ENCODE peak calls at places on chromosomes 12 and 14, in eight cellular contexts. One of them, this sample, is unnamed.

GRCh38 chr12:89571481-89572190 is 45.8 kb upstream of the POC1B start:
- DNase-seq in cardiac muscle cell: peak; percentile 46
- DNase-seq in gastrocnemius medialis: no peak
- DNase-seq in heart left ventricle: no peak
- DNase-seq in tibial nerve: no peak
- DNase-seq in transverse colon: no peak
- DNase-seq in CD8-positive, alpha-beta memory T cell: no peak
- DNase-seq in neural progenitor cell: no peak
- DNase-seq in this sample: no peak

GRCh38 chr14:25215607-25216006 is 165.7 kb upstream of the STXBP6 start:
- DNase-seq in neural progenitor cell: no peak
- DNase-seq in transverse colon: no peak
- DNase-seq in tibial nerve: no peak
- DNase-seq in heart left ventricle: no peak
- DNase-seq in gastrocnemius medialis: no peak
- DNase-seq in CD8-positive, alpha-beta memory T cell: no peak
- DNase-seq in cardiac muscle cell: no peak
- DNase-seq in this sample: no peak

GRCh38 chr12:27576667-27577347 is 52.8 kb downstream of the PPFIBP1 start:
- DNase-seq in transverse colon: no peak
- DNase-seq in gastrocnemius medialis: no peak
- DNase-seq in CD8-positive, alpha-beta memory T cell: no peak
- DNase-seq in heart left ventricle: no peak
- DNase-seq in neural progenitor cell: no peak
- DNase-seq in tibial nerve: no peak
- DNase-seq in cardiac muscle cell: no peak
- DNase-seq in this sample: no peak

GRCh38 chr12:58509116-58509885 is 411.0 kb downstream of the LRIG3 start:
- DNase-seq in heart left ventricle: no peak
- DNase-seq in neural progenitor cell: no peak
- DNase-seq in CD8-positive, alpha-beta memory T cell: no peak
- DNase-seq in tibial nerve: no peak
- DNase-seq in cardiac muscle cell: peak; percentile 60
- DNase-seq in gastrocnemius medialis: no peak
- DNase-seq in transverse colon: no peak
- DNase-seq in this sample: no peak

GRCh38 chr14:29089849-29090248 is 323.3 kb downstream of the FOXG1 start:
- DNase-seq in tibial nerve: no peak
- DNase-seq in neural progenitor cell: no peak
- DNase-seq in heart left ventricle: no peak
- DNase-seq in gastrocnemius medialis: no peak
- DNase-seq in cardiac muscle cell: no peak
- DNase-seq in CD8-positive, alpha-beta memory T cell: no peak
- DNase-seq in transverse colon: no peak
- DNase-seq in this sample: no peak

GRCh38 chr12:92551853-92552397 is 150.9 kb upstream of the PLEKHG7 start:
- DNase-seq in heart left ventricle: no peak
- DNase-seq in gastrocnemius medialis: no peak
- DNase-seq in tibial nerve: no peak
- DNase-seq in CD8-positive, alpha-beta memory T cell: no peak
- DNase-seq in neural progenitor cell: no peak
- DNase-seq in transverse colon: no peak
- DNase-seq in cardiac muscle cell: no peak
- DNase-seq in this sample: no peak

GRCh38 chr12:98352218-98352811 is 163.1 kb upstream of the TMPO start:
- DNase-seq in cardiac muscle cell: peak; percentile 80
- DNase-seq in CD8-positive, alpha-beta memory T cell: no peak
- DNase-seq in neural progenitor cell: no peak
- DNase-seq in tibial nerve: no peak
- DNase-seq in gastrocnemius medialis: no peak
- DNase-seq in transverse colon: no peak
- DNase-seq in heart left ventricle: no peak
- DNase-seq in this sample: no peak

GRCh38 chr12:124451637-124452243 is 115.7 kb downstream of the NCOR2 start:
- DNase-seq in CD8-positive, alpha-beta memory T cell: no peak
- DNase-seq in cardiac muscle cell: no peak
- DNase-seq in gastrocnemius medialis: no peak
- DNase-seq in neural progenitor cell: no peak
- DNase-seq in tibial nerve: no peak
- DNase-seq in heart left ventricle: no peak
- DNase-seq in transverse colon: no peak
- DNase-seq in this sample: no peak

GRCh38 chr14:77322209-77322902 is 1.5 kb downstream of the GSTZ1 start:
- DNase-seq in transverse colon: no peak
- DNase-seq in CD8-positive, alpha-beta memory T cell: no peak
- DNase-seq in tibial nerve: no peak
- DNase-seq in neural progenitor cell: no peak
- DNase-seq in gastrocnemius medialis: no peak
- DNase-seq in heart left ventricle: no peak
- DNase-seq in cardiac muscle cell: no peak
- DNase-seq in this sample: no peak

GRCh38 chr14:24145219-24145618 is 1.2 kb downstream of the PSME2 start:
- DNase-seq in heart left ventricle: no peak
- DNase-seq in CD8-positive, alpha-beta memory T cell: no peak
- DNase-seq in neural progenitor cell: no peak
- DNase-seq in transverse colon: no peak
- DNase-seq in gastrocnemius medialis: no peak
- DNase-seq in cardiac muscle cell: no peak
- DNase-seq in tibial nerve: no peak
- DNase-seq in this sample: no peak

GRCh38 chr14:67564236-67564635 is 31.1 kb downstream of the PLEKHH1 start:
- DNase-seq in neural progenitor cell: no peak
- DNase-seq in gastrocnemius medialis: no peak
- DNase-seq in heart left ventricle: no peak
- DNase-seq in cardiac muscle cell: no peak
- DNase-seq in CD8-positive, alpha-beta memory T cell: no peak
- DNase-seq in transverse colon: no peak
- DNase-seq in tibial nerve: no peak
- DNase-seq in this sample: no peak

GRCh38 chr12:29681996-29682534 is 101.7 kb downstream of the TMTC1 start:
- DNase-seq in heart left ventricle: no peak
- DNase-seq in transverse colon: no peak
- DNase-seq in cardiac muscle cell: no peak
- DNase-seq in neural progenitor cell: no peak
- DNase-seq in gastrocnemius medialis: no peak
- DNase-seq in CD8-positive, alpha-beta memory T cell: no peak
- DNase-seq in tibial nerve: no peak
- DNase-seq in this sample: no peak

GRCh38 chr14:69606258-69606657 is 5.1 kb upstream of the SUSD6 start:
- DNase-seq in CD8-positive, alpha-beta memory T cell: no peak
- DNase-seq in neural progenitor cell: peak; percentile 71
- DNase-seq in tibial nerve: no peak
- DNase-seq in transverse colon: peak; percentile 56
- DNase-seq in gastrocnemius medialis: no peak
- DNase-seq in cardiac muscle cell: peak; percentile 36
- DNase-seq in heart left ventricle: no peak
- DNase-seq in this sample: no peak

GRCh38 chr12:13241833-13242232 is 45.3 kb downstream of the EMP1 start:
- DNase-seq in tibial nerve: no peak
- DNase-seq in cardiac muscle cell: no peak
- DNase-seq in gastrocnemius medialis: no peak
- DNase-seq in heart left ventricle: no peak
- DNase-seq in CD8-positive, alpha-beta memory T cell: no peak
- DNase-seq in transverse colon: peak; percentile 52
- DNase-seq in neural progenitor cell: no peak
- DNase-seq in this sample: no peak

GRCh38 chr14:92597873-92598548 is 84.4 kb downstream of the RIN3 start:
- DNase-seq in heart left ventricle: no peak
- DNase-seq in transverse colon: no peak
- DNase-seq in cardiac muscle cell: no peak
- DNase-seq in neural progenitor cell: no peak
- DNase-seq in CD8-positive, alpha-beta memory T cell: no peak
- DNase-seq in tibial nerve: no peak
- DNase-seq in gastrocnemius medialis: no peak
- DNase-seq in this sample: no peak

GRCh38 chr12:62697893-62698292 is 231.3 kb downstream of the MON2 start:
- DNase-seq in tibial nerve: no peak
- DNase-seq in cardiac muscle cell: peak; percentile 50
- DNase-seq in CD8-positive, alpha-beta memory T cell: no peak
- DNase-seq in heart left ventricle: no peak
- DNase-seq in transverse colon: no peak
- DNase-seq in neural progenitor cell: no peak
- DNase-seq in gastrocnemius medialis: no peak
- DNase-seq in this sample: no peak

DNA sequence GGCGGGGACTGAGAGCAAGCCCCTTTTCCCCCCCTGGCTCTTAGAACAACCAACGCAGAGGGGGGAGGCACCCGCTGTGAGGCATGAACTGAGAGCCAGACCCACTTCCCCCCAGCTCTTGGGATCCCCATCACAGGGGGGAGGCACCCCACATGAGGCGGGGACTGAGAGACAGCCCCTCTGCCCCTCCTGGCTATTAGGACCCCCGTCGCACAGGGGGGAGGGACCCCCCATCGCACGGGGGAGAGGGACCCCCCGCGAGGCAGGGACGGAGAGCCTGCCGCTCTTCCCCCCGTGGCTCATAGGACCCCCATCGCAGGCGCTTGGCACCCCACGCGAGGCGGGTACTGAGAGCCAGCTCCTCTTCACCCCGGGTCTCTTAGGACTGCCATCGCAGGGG is 195.8 kb upstream of the PZP start:
- DNase-seq in heart left ventricle: no peak
- DNase-seq in cardiac muscle cell: no peak
- DNase-seq in CD8-positive, alpha-beta memory T cell: no peak
- DNase-seq in gastrocnemius medialis: no peak
- DNase-seq in tibial nerve: no peak
- DNase-seq in transverse colon: no peak
- DNase-seq in neural progenitor cell: peak; percentile 9
- DNase-seq in this sample: no peak
- H3K36me3 ChIP-seq in heart left ventricle: no peaks in the 10 kb centered on the region
- H3K36me3 ChIP-seq in cardiac muscle cell: no peaks in the 10 kb centered on the region
- H3K36me3 ChIP-seq in CD8-positive, alpha-beta memory T cell: no peaks in the 10 kb centered on the region
- H3K36me3 ChIP-seq in gastrocnemius medialis: no peaks in the 10 kb centered on the region
- H3K36me3 ChIP-seq in tibial nerve: no peaks in the 10 kb centered on the region
- H3K36me3 ChIP-seq in transverse colon: no peaks in the 10 kb centered on the region
- H3K36me3 ChIP-seq in neural progenitor cell: no peaks in the 10 kb centered on the region
- H3K36me3 ChIP-seq in this sample: no peaks in the 10 kb centered on the region

DNA sequence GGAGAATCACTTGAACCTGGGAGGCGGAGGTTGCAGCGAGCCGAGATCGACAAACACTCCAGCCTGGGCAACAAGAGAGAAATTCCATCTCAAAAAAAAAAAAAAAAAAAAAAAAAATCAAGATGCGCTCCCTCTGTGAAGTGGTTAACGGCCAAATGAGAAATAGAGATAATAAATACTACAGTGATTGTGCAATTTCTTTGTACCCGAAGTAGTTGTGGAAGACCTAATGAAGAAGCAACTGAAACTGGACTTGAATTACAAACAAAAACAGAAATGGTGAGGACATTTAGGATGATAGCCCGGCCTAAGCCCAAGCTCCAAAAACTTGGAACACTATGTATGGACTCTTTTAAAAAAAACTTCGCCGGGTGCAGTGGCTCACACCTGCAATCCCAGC is 44.2 kb upstream of the CDK17 start:
- DNase-seq in CD8-positive, alpha-beta memory T cell: no peak
- DNase-seq in transverse colon: no peak
- DNase-seq in heart left ventricle: no peak
- DNase-seq in gastrocnemius medialis: no peak
- DNase-seq in tibial nerve: no peak
- DNase-seq in neural progenitor cell: no peak
- DNase-seq in cardiac muscle cell: no peak
- DNase-seq in this sample: no peak
- H3K27ac ChIP-seq in CD8-positive, alpha-beta memory T cell: no peak overlapping the region
- H3K27ac ChIP-seq in transverse colon: no peak overlapping the region
- H3K27ac ChIP-seq in heart left ventricle: no peak overlapping the region
- H3K27ac ChIP-seq in gastrocnemius medialis: no peak overlapping the region
- H3K27ac ChIP-seq in tibial nerve: no peak overlapping the region
- H3K27ac ChIP-seq in neural progenitor cell: no peak overlapping the region
- H3K27ac ChIP-seq in cardiac muscle cell: no peak overlapping the region
- H3K27ac ChIP-seq in this sample: no peak overlapping the region

DNA sequence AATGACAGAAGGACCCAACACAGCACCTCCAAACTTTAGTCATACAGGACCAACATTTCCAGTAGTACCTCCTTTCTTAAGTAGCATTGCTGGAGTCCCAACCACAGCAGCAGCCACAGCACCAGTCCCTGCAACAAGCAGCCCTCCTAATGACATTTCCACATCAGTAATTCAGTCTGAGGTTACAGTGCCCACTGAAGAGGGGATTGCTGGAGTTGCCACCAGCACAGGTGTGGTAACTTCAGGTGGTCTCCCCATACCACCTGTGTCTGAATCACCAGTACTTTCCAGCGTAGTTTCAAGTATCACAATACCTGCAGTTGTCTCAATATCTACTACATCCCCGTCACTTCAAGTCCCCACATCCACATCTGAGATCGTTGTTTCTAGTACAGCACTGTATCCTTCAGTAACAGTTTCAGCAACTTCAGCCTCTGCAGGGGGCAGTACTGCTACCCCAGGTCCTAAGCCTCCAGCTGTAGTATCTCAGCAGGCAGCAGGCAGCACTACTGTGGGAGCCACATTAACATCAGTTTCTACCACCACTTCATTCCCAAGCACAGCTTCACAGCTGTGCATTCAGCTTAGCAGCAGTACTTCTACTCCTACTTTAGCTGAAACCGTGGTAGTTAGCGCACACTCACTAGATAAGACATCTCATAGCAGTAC is 64.6 kb downstream of the RAD52 start:
- DNase-seq in cardiac muscle cell: no peak
- DNase-seq in gastrocnemius medialis: no peak
- DNase-seq in tibial nerve: no peak
- DNase-seq in heart left ventricle: no peak
- DNase-seq in transverse colon: no peak
- DNase-seq in CD8-positive, alpha-beta memory T cell: no peak
- DNase-seq in neural progenitor cell: no peak
- DNase-seq in this sample: no peak
- H3K36me3 ChIP-seq in cardiac muscle cell: peaks cover 95% of the 10 kb centered on the region
- H3K36me3 ChIP-seq in gastrocnemius medialis: peaks cover 100% of the 10 kb centered on the region
- H3K36me3 ChIP-seq in tibial nerve: peaks cover 36% of the 10 kb centered on the region
- H3K36me3 ChIP-seq in heart left ventricle: peaks cover 100% of the 10 kb centered on the region
- H3K36me3 ChIP-seq in transverse colon: peaks cover 90% of the 10 kb centered on the region
- H3K36me3 ChIP-seq in CD8-positive, alpha-beta memory T cell: peaks cover 93% of the 10 kb centered on the region
- H3K36me3 ChIP-seq in neural progenitor cell: peaks cover 46% of the 10 kb centered on the region
- H3K36me3 ChIP-seq in this sample: peaks cover 100% of the 10 kb centered on the region

GRCh38 chr14:61326149-61326548 is 4.8 kb downstream of the PRKCH start:
- DNase-seq in gastrocnemius medialis: no peak
- DNase-seq in heart left ventricle: no peak
- DNase-seq in tibial nerve: no peak
- DNase-seq in CD8-positive, alpha-beta memory T cell: no peak
- DNase-seq in transverse colon: no peak
- DNase-seq in neural progenitor cell: no peak
- DNase-seq in cardiac muscle cell: no peak
- DNase-seq in this sample: no peak
- H3K27ac ChIP-seq in gastrocnemius medialis: peak overlapping the region; percentile 59
- H3K27ac ChIP-seq in heart left ventricle: peak overlapping the region; percentile 14
- H3K27ac ChIP-seq in tibial nerve: no peak overlapping the region
- H3K27ac ChIP-seq in CD8-positive, alpha-beta memory T cell: no peak overlapping the region
- H3K27ac ChIP-seq in transverse colon: peak overlapping the region; percentile 47
- H3K27ac ChIP-seq in neural progenitor cell: no peak overlapping the region
- H3K27ac ChIP-seq in cardiac muscle cell: no peak overlapping the region
- H3K27ac ChIP-seq in this sample: no peak overlapping the region

DNA sequence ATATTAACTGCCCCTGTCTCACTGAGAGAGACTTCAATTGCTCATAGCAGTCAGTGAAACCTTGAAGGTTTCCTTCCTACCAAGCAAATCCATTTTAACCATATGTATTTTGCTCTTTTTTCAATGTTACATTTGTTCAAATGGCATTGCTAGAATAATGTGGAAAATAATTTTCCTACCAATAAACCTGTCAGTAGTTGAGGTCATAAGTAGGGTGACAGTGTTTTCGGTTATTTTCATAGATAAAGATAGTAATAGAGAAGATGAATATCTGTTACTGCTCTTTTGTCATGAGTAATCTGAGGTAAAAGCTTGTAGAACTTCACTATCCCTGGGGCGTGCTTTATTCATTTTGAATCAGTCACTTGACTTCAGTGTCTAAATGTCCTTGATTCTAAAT is 32.6 kb downstream of the EID3 start:
- DNase-seq in tibial nerve: no peak
- DNase-seq in heart left ventricle: no peak
- DNase-seq in neural progenitor cell: no peak
- DNase-seq in cardiac muscle cell: no peak
- DNase-seq in CD8-positive, alpha-beta memory T cell: no peak
- DNase-seq in transverse colon: no peak
- DNase-seq in gastrocnemius medialis: no peak
- DNase-seq in this sample: no peak
- H3K36me3 ChIP-seq in tibial nerve: peaks cover 23% of the 10 kb centered on the region
- H3K36me3 ChIP-seq in heart left ventricle: peaks cover 97% of the 10 kb centered on the region
- H3K36me3 ChIP-seq in neural progenitor cell: peaks cover 10% of the 10 kb centered on the region
- H3K36me3 ChIP-seq in cardiac muscle cell: peaks cover 74% of the 10 kb centered on the region
- H3K36me3 ChIP-seq in CD8-positive, alpha-beta memory T cell: peaks cover 31% of the 10 kb centered on the region
- H3K36me3 ChIP-seq in transverse colon: peaks cover 60% of the 10 kb centered on the region
- H3K36me3 ChIP-seq in gastrocnemius medialis: peaks cover 89% of the 10 kb centered on the region
- H3K36me3 ChIP-seq in this sample: peaks cover 6% of the 10 kb centered on the region

This sample was measured in psoas muscle.